ENCODE peak calls at places on chromosomes 2 and 18, in eight cellular contexts. T, O, R, E, C, A, I and G are unnamed samples.

GRCh38 chr2:137951606-137952005 is 12.7 kb upstream of the HNMT start:
- DNase-seq in A (no peak), E (no peak), C (no peak), I (peak), R (no peak), T (peak), O (peak), G (no peak)

GRCh38 chr18:28771849-28772248 is 594.9 kb upstream of the CDH2 start:
- DNase-seq in C (no peak), R (no peak), I (no peak), A (no peak), O (no peak), E (no peak), T (no peak), G (no peak)

GRCh38 chr18:62037989-62038778 is 145.4 kb upstream of the RNF152 start:
- DNase-seq in R (no peak), T (no peak), A (no peak), I (no peak), E (no peak), C (no peak), O (peak), G (no peak)

GRCh38 chr2:75607988-75608683 is 38.4 kb upstream of the MRPL19 start:
- DNase-seq in R (no peak), T (peak), E (no peak), O (peak), I (peak), C (no peak), A (no peak), G (no peak)

GRCh38 chr2:181457741-181458425 is 697 bp downstream of the ITGA4 start:
- DNase-seq in I (no peak), O (peak), T (no peak), R (peak), C (peak), E (peak), A (peak), G (no peak)

GRCh38 chr2:229818230-229818629 is 103.6 kb downstream of the TRIP12 start:
- DNase-seq in O (no peak), I (no peak), E (no peak), A (no peak), R (no peak), C (no peak), T (no peak), G (no peak)

GRCh38 chr2:30772021-30772705 is 35.1 kb downstream of the CAPN13 start:
- DNase-seq in R (peak), C (no peak), I (no peak), O (no peak), A (no peak), E (no peak), T (no peak), G (no peak)

GRCh38 chr2:28958689-28959088 is 22.4 kb upstream of the TOGARAM2 start:
- DNase-seq in R (peak), T (peak), O (peak), E (peak), I (peak), A (peak), C (peak), G (no peak)

GRCh38 chr2:209933499-209934458 is 68.7 kb upstream of the RPE start:
- DNase-seq in A (peak), C (no peak), R (peak), E (no peak), I (no peak), O (peak), T (peak), G (no peak)

GRCh38 chr2:223941579-223942277 is 3.4 kb downstream of the WDFY1 start:
- DNase-seq in A (no peak), I (peak), O (peak), E (no peak), R (no peak), C (no peak), T (peak), G (no peak)

GRCh38 chr2:218221015-218221414 is 4.0 kb downstream of the ARPC2 start:
- DNase-seq in O (peak), T (no peak), C (no peak), A (no peak), E (no peak), I (no peak), R (no peak), G (no peak)

GRCh38 chr2:71694501-71695234 is 241.3 kb downstream of the DYSF start:
- DNase-seq in T (no peak), E (no peak), R (no peak), A (no peak), I (no peak), O (no peak), C (no peak), G (no peak)

GRCh38 chr2:240934701-240935100 is 28.6 kb downstream of the CROCC2 start:
- DNase-seq in O (no peak), C (no peak), T (no peak), A (no peak), I (no peak), E (no peak), R (no peak), G (no peak)

GRCh38 chr2:186919272-186919671 is 70.3 kb upstream of the ZSWIM2 start:
- DNase-seq in I (peak), C (no peak), A (peak), O (peak), T (no peak), R (no peak), E (no peak), G (no peak)

GRCh38 chr2:169815849-169816248 is 8.9 kb downstream of the METTL5 start:
- DNase-seq in T (peak), C (no peak), R (no peak), A (no peak), E (no peak), I (peak), O (peak), G (no peak)

GRCh38 chr2:239818531-239819011 is 206.6 kb downstream of the NDUFA10 start:
- DNase-seq in T (no peak), O (no peak), I (no peak), R (no peak), E (no peak), C (no peak), A (no peak), G (no peak)

GRCh38 chr2:101729521-101730190 is 32.1 kb downstream of the MAP4K4 start:
- DNase-seq in R (no peak), O (no peak), E (no peak), I (no peak), T (no peak), A (no peak), C (peak), G (no peak)

GRCh38 chr2:41932241-41933034 is 115.4 kb upstream of the PKDCC start:
- DNase-seq in I (peak), A (peak), C (no peak), R (peak), E (no peak), O (peak), T (no peak), G (no peak)

GRCh38 chr2:60410458-60411146 is 142.9 kb downstream of the BCL11A start:
- DNase-seq in R (no peak), I (no peak), T (no peak), O (no peak), C (no peak), A (no peak), E (no peak), G (no peak)

GRCh38 chr18:25650201-25650941 is 298.4 kb upstream of the ZNF521 start:
- DNase-seq in I (peak), O (peak), A (peak), T (peak), C (no peak), E (no peak), R (no peak), G (no peak)